ENCODE peak calls at places on chromosomes 5 and 9, in six cellular contexts. Z is MCF 10A, A is nephron progenitor cell, E is GM20000, C is AG10803, I is sigmoid colon. N is an unnamed sample.

GRCh38 chr5:38724301-38725030 is 121.3 kb upstream of the OSMR start:
- DNase-seq in Z (peak; percentile 35), A (no peak), E (no peak), C (peak; percentile 42), I (no peak), N (no peak)

GRCh38 chr5:6384856-6385255 is 6.5 kb upstream of the MED10 start:
- DNase-seq in Z (no peak), A (no peak), E (no peak), C (no peak), I (no peak), N (no peak)

GRCh38 chr9:89555426-89556375 is 49.1 kb upstream of the GADD45G start:
- DNase-seq in Z (no peak), A (no peak), E (peak; percentile 52), C (no peak), I (no peak), N (no peak)

GRCh38 chr5:99878830-99879229 is 656.3 kb upstream of the FAM174A start:
- DNase-seq in Z (no peak), A (no peak), E (no peak), C (no peak), I (no peak), N (no peak)

GRCh38 chr9:90827181-90827866 is 25.7 kb downstream of the SYK start:
- DNase-seq in Z (no peak), A (no peak), E (peak; percentile 46), C (no peak), I (no peak), N (no peak)

GRCh38 chr5:71892641-71893340 is 173.7 kb downstream of the CARTPT start:
- DNase-seq in Z (no peak), A (peak; percentile 27), E (no peak), C (peak; percentile 45), I (no peak), N (no peak)

GRCh38 chr5:105508519-105508918 is 1945.9 kb upstream of the NUDT12 start:
- DNase-seq in Z (peak; percentile 24), A (no peak), E (no peak), C (no peak), I (no peak), N (no peak)

GRCh38 chr9:6889868-6890267 is 132.1 kb downstream of the KDM4C start:
- DNase-seq in Z (no peak), A (no peak), E (no peak), C (no peak), I (no peak), N (no peak)

GRCh38 chr9:92986175-92987110 is 39.1 kb downstream of the FGD3 start:
- DNase-seq in Z (no peak), A (no peak), E (no peak), C (peak; percentile 9), I (no peak), N (peak; percentile 30)

GRCh38 chr9:114813717-114814418 is 8.0 kb upstream of the TNFSF15 start:
- DNase-seq in Z (no peak), A (no peak), E (no peak), C (no peak), I (no peak), N (no peak)

GRCh38 chr5:90844931-90845330 is 286.3 kb downstream of the ADGRV1 start:
- DNase-seq in Z (peak; percentile 14), A (no peak), E (no peak), C (no peak), I (no peak), N (no peak)

DNA sequence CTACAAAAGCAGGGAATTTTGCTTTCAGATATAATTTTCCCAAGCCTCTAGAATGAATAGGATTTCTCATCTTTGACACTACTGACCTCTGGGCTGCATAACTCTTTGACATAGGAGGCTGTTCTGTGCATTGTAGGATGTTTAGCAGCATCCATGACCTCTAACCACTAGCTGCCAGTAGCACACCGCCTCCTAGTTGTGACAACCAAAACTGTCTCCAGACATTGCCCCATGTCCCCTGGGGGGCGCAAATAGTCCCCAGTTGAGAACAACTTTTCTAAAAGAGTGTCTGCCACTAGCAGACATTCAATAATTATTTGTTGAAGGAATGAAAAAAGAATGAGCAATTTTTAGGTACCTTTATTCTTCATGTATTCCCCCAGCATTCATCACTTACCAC is 51.8 kb downstream of the POU4F3 start:
- DNase-seq in Z (no peak), A (no peak), E (no peak), C (no peak), I (no peak), N (no peak)
- TF ChIP-seq CTCF in Z (peak; percentile 16), A (peak; percentile 29), E (peak; percentile 28), C (no peak), I (no peak), N (peak; percentile 26)

DNA sequence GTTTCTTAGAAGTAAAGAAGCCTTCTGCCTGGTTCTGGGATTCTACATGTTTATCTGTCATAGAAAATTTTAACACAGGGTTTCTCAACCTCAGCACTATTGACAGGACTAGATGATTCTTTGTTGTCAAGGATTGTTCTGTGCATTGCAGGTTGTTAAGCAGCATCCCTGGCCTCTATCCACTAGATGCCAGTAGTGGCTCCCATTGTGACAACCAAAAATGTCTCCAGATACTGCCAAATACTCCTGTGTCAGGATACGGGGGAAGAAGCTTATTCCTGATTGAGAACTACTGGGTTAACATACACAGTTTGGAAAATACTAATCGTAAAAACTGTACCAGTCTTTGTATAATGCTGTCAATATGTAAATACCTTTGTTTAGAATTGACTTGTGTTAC is 167.1 kb downstream of the NIPBL start:
- DNase-seq in Z (peak; percentile 2), A (no peak), E (no peak), C (no peak), I (no peak), N (no peak)
- TF ChIP-seq CTCF in Z (no peak), A (no peak), E (no peak), C (no peak), I (no peak), N (peak; percentile 62)

DNA sequence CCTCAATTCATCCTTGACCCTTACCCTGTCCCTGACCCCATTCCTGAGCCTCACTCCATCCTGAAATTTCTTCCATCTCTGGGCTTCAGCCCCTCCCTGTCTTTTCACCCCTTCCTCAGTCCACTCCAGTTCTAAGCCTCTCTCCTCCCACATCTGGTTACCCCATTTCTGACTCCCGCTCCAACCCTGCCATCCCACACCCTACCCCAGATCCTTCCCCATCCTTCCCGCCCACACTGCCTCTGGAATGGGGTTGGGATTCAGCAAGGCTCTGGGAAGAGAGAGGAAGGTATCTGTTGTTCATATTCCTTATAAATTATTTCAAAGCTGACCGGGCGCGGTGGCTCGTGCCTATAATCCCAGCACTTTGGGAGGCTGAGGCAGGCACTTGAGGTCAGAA is 29.9 kb upstream of the MVB12B start:
- DNase-seq in Z (no peak), A (no peak), E (no peak), C (no peak), I (no peak), N (no peak)
- TF ChIP-seq CTCF in Z (no peak), A (no peak), E (no peak), C (no peak), I (no peak), N (no peak)

GRCh38 chr9:33264473-33265177 is at the start of the genes BAG1 and CHMP5:
- DNase-seq in Z (peak; percentile 99), A (peak; percentile 100), E (peak; percentile 99), C (peak; percentile 99), I (peak; percentile 100), N (peak; percentile 100)
- TF ChIP-seq CTCF in Z (no peak), A (peak; percentile 16), E (no peak), C (peak; percentile 42), I (no peak), N (peak; percentile 42)

DNA sequence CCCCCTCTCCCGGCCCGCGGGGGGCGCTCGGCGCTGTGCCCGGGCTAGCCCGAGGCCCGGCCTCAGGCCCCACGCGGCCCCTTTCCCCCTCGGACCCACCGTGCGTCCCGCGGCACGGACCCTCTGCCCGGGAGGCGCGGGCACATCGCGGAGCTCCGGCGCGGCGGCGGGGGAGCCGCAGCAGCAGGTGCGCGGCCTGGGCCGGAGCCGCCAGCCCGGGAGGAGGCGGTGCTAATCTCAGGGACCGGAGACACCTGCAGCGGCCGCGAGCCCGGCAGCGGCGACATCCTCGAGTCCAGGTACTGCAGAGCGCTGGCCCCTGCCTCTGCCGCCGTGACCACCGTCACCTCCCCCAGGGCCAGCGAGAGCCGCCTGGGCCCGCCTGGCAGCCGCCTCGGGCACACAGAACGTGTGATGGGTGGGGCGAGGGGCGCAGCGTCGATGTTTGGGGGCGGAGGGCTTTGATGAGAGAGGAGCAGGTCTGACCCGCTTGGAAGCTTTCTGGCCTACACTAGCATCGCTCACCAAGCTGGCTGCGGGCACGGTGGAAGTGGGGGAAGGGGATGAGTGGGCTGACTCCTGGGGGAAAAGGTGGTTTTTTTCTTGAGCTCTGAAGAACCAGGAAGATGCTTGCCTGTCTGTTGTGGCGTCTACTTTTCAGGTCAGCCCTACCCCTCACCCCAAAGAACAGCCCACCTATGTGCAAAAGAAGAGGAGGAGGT is 524 bp downstream of the CYFIP2 start:
- DNase-seq in Z (no peak), A (peak; percentile 52), E (peak; percentile 72), C (no peak), I (no peak), N (peak; percentile 17)
- TF ChIP-seq CTCF in Z (peak; percentile 10), A (no peak), E (peak; percentile 31), C (no peak), I (no peak), N (no peak)

GRCh38 chr5:55407984-55408383 is 100.2 kb downstream of the MTREX start:
- DNase-seq in Z (no peak), A (no peak), E (no peak), C (no peak), I (no peak), N (no peak)

GRCh38 chr5:55409775-55410174 is 102.0 kb downstream of the MTREX start:
- DNase-seq in Z (no peak), A (no peak), E (no peak), C (no peak), I (no peak), N (no peak)

GRCh38 chr5:55410840-55411239 is 103.1 kb downstream of the MTREX start:
- DNase-seq in Z (no peak), A (no peak), E (no peak), C (no peak), I (no peak), N (no peak)

GRCh38 chr5:55406292-55406691 is 98.5 kb downstream of the MTREX start:
- DNase-seq in Z (no peak), A (no peak), E (no peak), C (no peak), I (no peak), N (no peak)

GRCh38 chr5:55407059-55407684 is 99.4 kb downstream of the MTREX start:
- DNase-seq in Z (peak; percentile 54), A (no peak), E (no peak), C (peak; percentile 75), I (no peak), N (peak; percentile 30)
- TF ChIP-seq CTCF in Z (peak; percentile 59), A (peak; percentile 47), E (no peak), C (peak; percentile 95), I (peak; percentile 65), N (peak; percentile 78)

DNA sequence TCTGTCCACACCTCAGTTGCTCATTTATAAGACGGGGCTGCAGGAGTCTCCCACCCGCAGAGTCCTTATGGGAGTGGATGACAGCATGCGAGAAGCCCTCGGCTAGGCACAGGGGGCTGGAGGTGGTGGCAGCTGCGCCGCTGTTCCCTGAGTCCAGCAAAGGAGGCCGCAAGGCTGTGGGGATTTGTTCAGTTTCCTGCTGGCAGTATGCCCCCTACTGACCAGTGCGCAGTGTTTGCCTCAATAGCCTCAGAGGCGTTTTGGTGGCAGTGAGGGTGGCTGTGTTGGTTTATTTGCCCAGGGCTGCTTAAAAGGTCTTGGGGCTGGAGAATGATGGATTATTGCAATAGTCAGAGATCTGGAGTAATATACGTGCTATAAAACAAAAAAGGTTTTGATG is 176.3 kb upstream of the OTULINL start:
- DNase-seq in Z (no peak), A (no peak), E (no peak), C (no peak), I (no peak), N (no peak)
- TF ChIP-seq CTCF in Z (peak; percentile 14), A (peak; percentile 16), E (no peak), C (no peak), I (no peak), N (peak; percentile 66)

GRCh38 chr9:77014597-77015263 is 4.7 kb upstream of the FOXB2 start:
- DNase-seq in Z (no peak), A (peak; percentile 32), E (no peak), C (no peak), I (no peak), N (no peak)
- TF ChIP-seq CTCF in Z (no peak), A (peak; percentile 7), E (no peak), C (peak; percentile 39), I (no peak), N (peak; percentile 50)